ENCODE peak calls at places on chromosomes 16 and 17, in ten cellular contexts. X is activated gamma-delta T cell treated with anti-CD3 and anti-CD28 coated beads, Interleukin-2, amount 50 U/mL, for 16 hours; B is MM.1S; R is adrenal gland; E is HFF-Myc; J is neuronal stem cell; W is H7; P is stimulated activated CD4-positive, alpha-beta T cell treated with anti-CD3 and anti-CD28 coated beads, Interleukin-2, amount 100 ng/mL, for 24 hours; G is NCI-H1092 treated with DMSO at 0.1 percent for 48 hours; S is NCI-H1417. T is an unnamed sample.

GRCh38 chr17:40857535-40857934 is 9.5 kb downstream of the KRT12 start:
- DNase-seq in X (no peak), B (no peak), R (no peak), E (peak), J (no peak), W (no peak), P (no peak), G (no peak), S (peak), T (no peak)

GRCh38 chr16:57341441-57342303 is 16.9 kb upstream of the CCL22 start:
- DNase-seq in X (no peak), B (no peak), R (no peak), E (peak), J (no peak), W (no peak), P (no peak), G (no peak), S (peak), T (peak)

GRCh38 chr17:44673893-44674292 is 15.7 kb downstream of the CCDC43 start:
- DNase-seq in X (no peak), B (no peak), R (no peak), E (no peak), J (no peak), W (no peak), P (no peak), G (no peak), S (no peak), T (no peak)

GRCh38 chr17:40963838-40964237 is 2.9 kb downstream of the KRT39 start:
- DNase-seq in X (no peak), B (peak), R (no peak), E (no peak), J (no peak), W (peak), P (no peak), G (no peak), S (no peak), T (no peak)

GRCh38 chr17:78839762-78840529 is 668 bp downstream of the USP36 start:
- DNase-seq in X (peak), B (peak), R (peak), E (no peak), J (peak), W (peak), P (peak), G (peak), S (peak), T (no peak)

GRCh38 chr16:88818610-88818874 is 6.8 kb upstream of the APRT start:
- DNase-seq in X (no peak), B (no peak), R (no peak), E (no peak), J (no peak), W (no peak), P (no peak), G (no peak), S (no peak), T (no peak)

GRCh38 chr16:66899310-66899944 is 19.1 kb downstream of the PDP2 start:
- DNase-seq in X (no peak), B (no peak), R (peak), E (no peak), J (no peak), W (peak), P (no peak), G (peak), S (no peak), T (no peak)

GRCh38 chr17:17300624-17301568 is 2.3 kb upstream of the NT5M start:
- DNase-seq in X (peak), B (peak), R (peak), E (no peak), J (peak), W (peak), P (peak), G (no peak), S (no peak), T (no peak)

GRCh38 chr16:25051446-25052160 is 36.4 kb upstream of the ARHGAP17 start:
- DNase-seq in X (no peak), B (no peak), R (no peak), E (no peak), J (no peak), W (no peak), P (no peak), G (no peak), S (no peak), T (no peak)

GRCh38 chr16:11020792-11021440 is 76.6 kb downstream of the CLEC16A start:
- DNase-seq in X (no peak), B (no peak), R (no peak), E (no peak), J (no peak), W (no peak), P (no peak), G (no peak), S (no peak), T (no peak)

GRCh38 chr17:75783069-75783783 is 1.4 kb upstream of the UNK start:
- DNase-seq in X (no peak), B (peak), R (no peak), E (no peak), J (no peak), W (no peak), P (no peak), G (no peak), S (peak), T (no peak)

GRCh38 chr16:4718466-4718865 is 15.6 kb downstream of the ANKS3 start:
- DNase-seq in X (no peak), B (no peak), R (no peak), E (no peak), J (no peak), W (peak), P (no peak), G (no peak), S (no peak), T (no peak)

T was measured in RWPE2.